ENCODE peak calls at places on chromosomes 7 and 10, in ten cellular contexts. A is neuronal stem cell; W is cerebellum; G is WTC11; Q is HFFc6; X is putamen; F is stimulated activated CD8-positive, alpha-beta memory T cell treated with anti-CD3 and anti-CD28 coated beads, Interleukin-2, amount 100 ng/mL, for 1 hour; S is NCI-H1105; T is mucosa of descending colon; H is fibroblast of pulmonary artery. N is an unnamed sample.

GRCh38 chr7:28442540-28443420 is 30.5 kb downstream of the CREB5 start:
- DNase-seq in T (no peak), S (no peak), G (no peak), X (no peak), F (no peak), W (no peak), A (no peak), H (no peak), Q (no peak), N (no peak)

GRCh38 chr7:139680676-139681462 is 96.9 kb downstream of the HIPK2 start:
- DNase-seq in F (peak; percentile 34), A (no peak), W (no peak), X (no peak), H (peak; percentile 93), Q (peak; percentile 95), S (no peak), G (no peak), T (no peak), N (no peak)

GRCh38 chr10:110822065-110822707 is 49.5 kb upstream of the PDCD4 start:
- DNase-seq in A (no peak), Q (no peak), W (peak; percentile 53), G (no peak), S (no peak), H (no peak), F (no peak), X (no peak), T (no peak), N (no peak)

GRCh38 chr10:125550362-125550761 is 132.6 kb downstream of the TEX36 start:
- DNase-seq in Q (no peak), A (no peak), F (no peak), W (no peak), X (no peak), G (no peak), H (no peak), S (no peak), T (no peak), N (no peak)

GRCh38 chr10:132468651-132469050 is 68.9 kb upstream of the INPP5A start:
- DNase-seq in Q (no peak), F (no peak), W (no peak), G (no peak), H (no peak), A (no peak), S (no peak), T (no peak), X (no peak), N (peak; percentile 27)

GRCh38 chr7:80145780-80146422 is 11.3 kb downstream of the GNAI1 start:
- DNase-seq in X (no peak), Q (peak; percentile 93), A (no peak), S (no peak), F (no peak), G (no peak), T (no peak), W (no peak), H (peak; percentile 92), N (no peak)

GRCh38 chr7:29363636-29364425 is 169.3 kb downstream of the CHN2 start:
- DNase-seq in W (no peak), Q (no peak), A (no peak), G (no peak), F (no peak), H (no peak), X (no peak), S (no peak), T (no peak), N (no peak)

GRCh38 chr7:153414288-153414629 is 637.9 kb upstream of the DPP6 start:
- DNase-seq in H (no peak), Q (no peak), W (no peak), X (no peak), G (no peak), T (no peak), F (no peak), A (no peak), S (no peak), N (no peak)

GRCh38 chr7:5582532-5582935 is 158.9 kb upstream of the TNRC18 start:
- DNase-seq in W (no peak), T (no peak), A (no peak), H (no peak), Q (no peak), X (no peak), F (no peak), S (no peak), G (no peak), N (no peak)

GRCh38 chr10:14658331-14659122 is 116.2 kb downstream of the FAM107B start:
- DNase-seq in Q (peak; percentile 74), H (peak; percentile 15), T (no peak), A (no peak), X (no peak), S (no peak), W (no peak), G (no peak), F (no peak), N (no peak)

GRCh38 chr10:29879862-29880261 is 179.5 kb downstream of the JCAD start:
- DNase-seq in X (no peak), Q (no peak), H (no peak), A (no peak), S (no peak), F (no peak), W (no peak), T (no peak), G (no peak), N (no peak)

GRCh38 chr10:28375399-28376354 is 72.8 kb upstream of the MPP7 start:
- DNase-seq in A (no peak), H (peak; percentile 49), T (peak; percentile 51), G (no peak), S (no peak), Q (peak; percentile 11), X (no peak), W (no peak), F (no peak), N (no peak)

GRCh38 chr10:86353506-86354485 is 12.8 kb downstream of the GRID1 start:
- DNase-seq in F (no peak), W (no peak), H (no peak), S (no peak), Q (no peak), T (no peak), G (no peak), X (no peak), A (no peak), N (no peak)

GRCh38 chr10:27242951-27243551 is 2.5 kb upstream of the ACBD5 start:
- DNase-seq in F (peak; percentile 58), Q (peak; percentile 31), W (peak; percentile 50), H (peak; percentile 79), T (peak; percentile 65), G (no peak), A (peak; percentile 57), X (peak; percentile 83), S (no peak), N (peak; percentile 56)

GRCh38 chr7:21550821-21551531 is 8.1 kb downstream of the DNAH11 start:
- DNase-seq in Q (no peak), W (no peak), F (no peak), X (no peak), S (no peak), G (peak; percentile 52), T (no peak), A (no peak), H (no peak), N (no peak)

GRCh38 chr10:58782876-58783859 is 270.5 kb downstream of the BICC1 start:
- DNase-seq in X (no peak), F (no peak), Q (peak; percentile 1), A (no peak), W (no peak), H (peak; percentile 73), S (no peak), G (no peak), T (no peak), N (no peak)

GRCh38 chr7:50699143-50699542 is 83.6 kb downstream of the GRB10 start:
- DNase-seq in X (no peak), H (no peak), F (no peak), W (no peak), T (no peak), G (no peak), Q (no peak), S (no peak), A (no peak), N (no peak)

GRCh38 chr10:52390388-52390787 is 76.3 kb downstream of the DKK1 start:
- DNase-seq in W (no peak), H (peak; percentile 23), G (no peak), F (no peak), A (no peak), X (no peak), S (no peak), Q (no peak), T (no peak), N (no peak)

GRCh38 chr7:71050492-71050891 is 81.5 kb upstream of the GALNT17 start:
- DNase-seq in G (no peak), Q (no peak), H (no peak), A (no peak), T (no peak), W (no peak), X (no peak), S (no peak), F (no peak), N (no peak)

GRCh38 chr7:27115161-27116018 is 12.9 kb upstream of the HOXA2 start:
- DNase-seq in W (no peak), Q (peak; percentile 67), G (peak; percentile 46), A (no peak), X (no peak), F (no peak), H (no peak), T (peak; percentile 64), S (no peak), N (no peak)

GRCh38 chr7:37494940-37495339 is 46.3 kb upstream of the ELMO1 start:
- DNase-seq in T (no peak), H (no peak), W (no peak), Q (no peak), X (no peak), S (no peak), A (no peak), G (no peak), F (no peak), N (no peak)

GRCh38 chr7:149587331-149587645 is 89.7 kb upstream of the ZNF746 start:
- DNase-seq in Q (no peak), A (no peak), W (no peak), G (no peak), X (no peak), T (no peak), H (no peak), F (no peak), S (no peak), N (no peak)

GRCh38 chr7:127580612-127581011 is 4.8 kb downstream of the GCC1 start:
- DNase-seq in F (no peak), G (no peak), X (no peak), T (no peak), Q (no peak), A (no peak), S (no peak), H (no peak), W (no peak), N (no peak)

GRCh38 chr10:6052247-6053221 is 9.6 kb downstream of the IL2RA start:
- DNase-seq in T (peak; percentile 37), W (no peak), G (no peak), Q (no peak), X (peak; percentile 72), H (no peak), A (no peak), S (no peak), F (peak; percentile 64), N (no peak)

GRCh38 chr10:88066876-88067275 is 203.5 kb downstream of the PTEN start:
- DNase-seq in T (no peak), S (no peak), F (no peak), X (peak; percentile 17), G (no peak), Q (no peak), H (no peak), A (no peak), W (no peak), N (no peak)

GRCh38 chr10:80202934-80203834 is 2.2 kb downstream of the ANXA11 start:
- DNase-seq in F (peak; percentile 42), A (no peak), Q (peak; percentile 87), G (peak; percentile 43), W (peak; percentile 43), H (peak; percentile 91), T (peak; percentile 71), S (no peak), X (peak; percentile 74), N (peak; percentile 70)

GRCh38 chr7:48298779-48299178 is 127.5 kb downstream of the ABCA13 start:
- DNase-seq in G (no peak), Q (peak; percentile 77), T (no peak), F (no peak), H (peak; percentile 18), W (no peak), X (no peak), A (no peak), S (no peak), N (no peak)

N was measured in right lobe of liver.